ENCODE peak calls at places on chromosomes 3 and 15, in seven cellular contexts. Y is dorsolateral prefrontal cortex, N is Panc1, H is IMR-90, X is fibroblast of lung, I is neural progenitor cell, T is DND-41. B is an unnamed sample.

GRCh38 chr3:11226042-11226370 is 46.2 kb upstream of the ATG7 start:
- DNase-seq in T (no peak), H (no peak), X (no peak), I (no peak), Y (no peak), N (no peak), B (no peak)

GRCh38 chr3:45927881-45928280 is 15.4 kb upstream of the CXCR6 start:
- DNase-seq in H (peak), Y (no peak), I (no peak), X (peak), N (no peak), T (no peak), B (no peak)

GRCh38 chr15:72939855-72940631 is 112.2 kb upstream of the NEO1 start:
- DNase-seq in Y (no peak), H (no peak), T (no peak), X (no peak), I (no peak), N (no peak), B (no peak)

GRCh38 chr15:42686281-42686680 is 50.6 kb downstream of the CDAN1 start:
- DNase-seq in Y (no peak), X (no peak), I (no peak), N (no peak), T (no peak), H (no peak), B (no peak)

GRCh38 chr15:51286816-51287215 is 51.6 kb downstream of the CYP19A1 start:
- DNase-seq in X (no peak), Y (no peak), T (no peak), H (no peak), I (no peak), N (no peak), B (no peak)

GRCh38 chr3:196097373-196098154 is 15.7 kb upstream of the TFRC start:
- DNase-seq in H (no peak), X (no peak), N (no peak), Y (no peak), I (no peak), T (no peak), B (no peak)

GRCh38 chr3:105365536-105366301 is 990 bp upstream of the ALCAM start:
- DNase-seq in X (peak), Y (no peak), I (peak), N (peak), T (no peak), H (peak), B (no peak)

GRCh38 chr3:135325096-135325495 is 530.0 kb downstream of the EPHB1 start:
- DNase-seq in I (no peak), X (no peak), H (no peak), N (no peak), T (no peak), Y (no peak), B (no peak)

GRCh38 chr3:31077021-31077601 is 182.7 kb upstream of the GADL1 start:
- DNase-seq in H (peak), T (no peak), Y (no peak), I (no peak), N (peak), X (peak), B (peak)

GRCh38 chr15:70512772-70513362 is 250.5 kb downstream of the UACA start:
- DNase-seq in N (no peak), X (peak), H (peak), Y (no peak), I (peak), T (peak), B (no peak)

GRCh38 chr15:47717036-47717611 is at the start of gene SEMA6D:
- DNase-seq in Y (peak), T (no peak), X (peak), I (peak), N (no peak), H (peak), B (peak)

GRCh38 chr3:193773266-193774183 is 180.5 kb downstream of the OPA1 start:
- DNase-seq in H (no peak), X (no peak), Y (no peak), I (no peak), N (no peak), T (no peak), B (no peak)

GRCh38 chr15:55587321-55588069 is 650 bp downstream of the PYGO1 start:
- DNase-seq in T (peak), N (no peak), X (peak), H (peak), Y (no peak), I (peak), B (no peak)

GRCh38 chr3:11757929-11758328 is 88.8 kb downstream of the TAMM41 start:
- DNase-seq in H (no peak), N (no peak), Y (no peak), T (no peak), I (no peak), X (no peak), B (no peak)

GRCh38 chr3:138946554-138947302 is at the start of the genes FOXL2 and FOXL2NB:
- DNase-seq in H (peak), T (no peak), X (peak), N (no peak), Y (no peak), I (peak), B (peak)

GRCh38 chr3:60555704-60556340 is 695.4 kb downstream of the FHIT start:
- DNase-seq in N (no peak), T (no peak), I (peak), Y (no peak), X (peak), H (peak), B (no peak)

GRCh38 chr3:171846594-171846993 is 3.4 kb downstream of the TMEM212 start:
- DNase-seq in I (no peak), X (peak), T (no peak), H (peak), Y (no peak), N (no peak), B (no peak)

GRCh38 chr3:181454451-181455027 is 257.2 kb upstream of the SOX2 start:
- DNase-seq in H (no peak), Y (no peak), N (no peak), T (no peak), X (no peak), I (peak), B (no peak)

GRCh38 chr3:13866406-13866965 is 13.4 kb downstream of the WNT7A start:
- DNase-seq in N (no peak), T (peak), Y (no peak), H (no peak), I (no peak), X (no peak), B (no peak)

GRCh38 chr3:32934150-32934742 is 17.2 kb upstream of the CCR4 start:
- DNase-seq in X (peak), I (peak), H (peak), T (peak), N (no peak), Y (no peak), B (no peak)

GRCh38 chr3:10517616-10518015 is 12.2 kb upstream of the ATP2B2 start:
- DNase-seq in I (no peak), Y (no peak), H (no peak), X (no peak), N (no peak), T (no peak), B (no peak)

GRCh38 chr3:140398387-140398786 is 279.5 kb upstream of the TRIM42 start:
- DNase-seq in N (no peak), T (no peak), I (no peak), X (no peak), Y (no peak), H (no peak), B (no peak)

GRCh38 chr3:187015903-187016638 is 85.7 kb downstream of the ST6GAL1 start:
- DNase-seq in X (no peak), Y (no peak), T (no peak), N (no peak), H (no peak), I (no peak), B (no peak)

GRCh38 chr3:109803274-109803673 is 465.9 kb upstream of the DPPA4 start:
- DNase-seq in T (no peak), H (no peak), N (no peak), X (no peak), I (peak), Y (no peak), B (no peak)

GRCh38 chr3:161770532-161771386 is 274.2 kb downstream of the OTOL1 start:
- DNase-seq in T (peak), Y (no peak), N (no peak), X (peak), I (no peak), H (no peak), B (no peak)

GRCh38 chr3:195337747-195338146 is 66.8 kb upstream of the XXYLT1 start:
- DNase-seq in T (no peak), H (no peak), N (no peak), Y (no peak), X (no peak), I (no peak), B (no peak)

GRCh38 chr3:41863024-41863423 is 98.9 kb downstream of the ULK4 start:
- DNase-seq in X (no peak), N (no peak), I (peak), Y (no peak), H (no peak), T (no peak), B (no peak)

GRCh38 chr3:186320862-186321568 is 41.0 kb downstream of the DGKG start:
- DNase-seq in I (no peak), H (peak), T (no peak), Y (no peak), X (peak), N (no peak), B (no peak)

GRCh38 chr3:52531636-52532516 is 1.8 kb downstream of the NT5DC2 start:
- DNase-seq in Y (peak), H (no peak), T (no peak), I (peak), X (no peak), N (no peak), B (no peak)
- H3K4me3 ChIP-seq in Y (peak), H (peak), T (no peak), I (peak), X (peak), N (peak), B (peak)

GRCh38 chr15:100891316-100892012 is 11.8 kb downstream of the ALDH1A3 start:
- DNase-seq in Y (peak), H (no peak), I (peak), N (no peak), T (no peak), X (no peak), B (no peak)
- TF ChIP-seq CTCF in Y (no peak), H (no peak), I (peak), N (no peak), T (no peak), X (no peak), B (no peak)

DNA sequence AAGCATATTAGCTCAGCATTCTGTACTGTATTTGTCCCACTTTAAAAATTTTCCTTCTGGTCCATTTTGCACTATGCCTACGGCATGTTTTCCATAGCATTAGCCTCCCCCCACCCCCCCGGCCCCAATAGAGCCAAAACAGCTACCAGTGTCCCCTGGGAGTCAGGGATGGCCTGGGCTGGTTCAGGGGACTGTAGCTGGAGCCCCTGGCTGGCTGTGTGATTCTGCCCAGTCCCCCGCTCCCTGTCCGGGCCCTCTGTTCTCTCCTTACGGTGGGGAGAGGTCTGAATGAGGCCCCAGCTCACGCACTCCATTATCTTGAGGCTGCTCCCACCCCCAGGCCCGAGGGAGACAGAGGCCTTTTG is 70.1 kb downstream of the KLF15 start:
- DNase-seq in N (no peak), I (no peak), X (no peak), H (no peak), Y (no peak), T (no peak), B (no peak)
- H3K4me3 ChIP-seq in N (peak), I (peak), X (peak), H (peak), Y (peak), T (no peak), B (peak)

GRCh38 chr15:31464216-31465082 is 137.8 kb downstream of the KLF13 start:
- DNase-seq in Y (no peak), T (no peak), X (no peak), I (no peak), N (no peak), H (no peak), B (no peak)
- TF ChIP-seq CTCF in Y (no peak), T (no peak), X (no peak), I (no peak), N (no peak), H (no peak), B (no peak)

DNA sequence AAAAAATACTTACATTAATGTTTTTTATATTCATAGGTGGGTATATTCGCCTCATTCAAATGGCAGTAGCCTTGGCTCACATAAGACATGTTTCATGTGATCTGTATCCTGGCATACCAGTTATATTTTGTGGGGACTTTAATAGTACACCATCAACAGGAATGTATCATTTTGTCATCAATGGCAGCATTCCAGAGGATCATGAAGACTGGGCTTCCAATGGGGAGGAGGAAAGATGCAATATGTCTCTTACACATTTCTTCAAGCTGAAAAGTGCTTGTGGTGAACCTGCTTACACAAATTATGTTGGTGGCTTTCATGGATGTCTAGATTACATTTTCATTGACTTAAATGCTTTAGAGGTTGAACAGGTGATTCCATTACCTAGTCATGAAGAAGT is 3.5 kb downstream of the PDE12 start:
- DNase-seq in X (peak), N (no peak), T (no peak), H (peak), Y (no peak), I (no peak), B (no peak)
- H3K4me3 ChIP-seq in X (no peak), N (peak), T (peak), H (no peak), Y (peak), I (no peak), B (no peak)

GRCh38 chr15:68366314-68366713 is 65.6 kb downstream of the ITGA11 start:
- DNase-seq in H (no peak), N (no peak), Y (no peak), T (no peak), I (peak), X (no peak), B (no peak)
- TF ChIP-seq CTCF in H (no peak), N (no peak), Y (no peak), T (no peak), I (peak), X (no peak), B (no peak)

DNA sequence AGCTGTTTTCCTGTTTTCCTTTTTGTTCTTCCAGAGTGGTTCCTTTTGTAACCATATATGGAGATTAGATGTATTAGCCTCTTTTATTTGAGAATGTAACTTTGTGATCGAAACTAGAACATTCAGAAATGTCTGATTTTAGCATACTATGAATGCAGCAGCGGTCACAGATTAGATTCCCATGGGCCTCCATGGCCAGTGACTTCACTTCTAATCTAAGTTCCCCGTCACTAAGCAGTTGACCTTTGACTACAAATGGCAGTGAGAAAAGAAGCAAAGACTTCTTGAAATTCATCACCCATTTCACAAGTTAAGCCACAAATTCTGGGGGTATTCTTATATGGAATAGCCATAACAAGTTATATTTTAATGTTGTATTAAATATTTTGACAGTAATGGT is 114.6 kb upstream of the FLNB start:
- DNase-seq in Y (no peak), T (no peak), H (no peak), X (no peak), N (no peak), I (no peak), B (no peak)
- H3K4me3 ChIP-seq in Y (no peak), T (no peak), H (no peak), X (no peak), N (no peak), I (no peak), B (no peak)

GRCh38 chr3:182709306-182709705 is 84.0 kb upstream of the ATP11B start:
- DNase-seq in X (no peak), H (no peak), Y (no peak), T (no peak), I (no peak), N (no peak), B (no peak)

GRCh38 chr3:182711261-182711683 is 82.0 kb upstream of the ATP11B start:
- DNase-seq in H (no peak), Y (no peak), X (no peak), N (no peak), I (no peak), T (no peak), B (no peak)

GRCh38 chr3:182711853-182712252 is 81.5 kb upstream of the ATP11B start:
- DNase-seq in X (no peak), T (no peak), I (no peak), N (no peak), H (no peak), Y (no peak), B (no peak)

GRCh38 chr3:182708810-182709209 is 84.5 kb upstream of the ATP11B start:
- DNase-seq in Y (no peak), X (no peak), H (no peak), I (no peak), N (no peak), T (no peak), B (no peak)

DNA sequence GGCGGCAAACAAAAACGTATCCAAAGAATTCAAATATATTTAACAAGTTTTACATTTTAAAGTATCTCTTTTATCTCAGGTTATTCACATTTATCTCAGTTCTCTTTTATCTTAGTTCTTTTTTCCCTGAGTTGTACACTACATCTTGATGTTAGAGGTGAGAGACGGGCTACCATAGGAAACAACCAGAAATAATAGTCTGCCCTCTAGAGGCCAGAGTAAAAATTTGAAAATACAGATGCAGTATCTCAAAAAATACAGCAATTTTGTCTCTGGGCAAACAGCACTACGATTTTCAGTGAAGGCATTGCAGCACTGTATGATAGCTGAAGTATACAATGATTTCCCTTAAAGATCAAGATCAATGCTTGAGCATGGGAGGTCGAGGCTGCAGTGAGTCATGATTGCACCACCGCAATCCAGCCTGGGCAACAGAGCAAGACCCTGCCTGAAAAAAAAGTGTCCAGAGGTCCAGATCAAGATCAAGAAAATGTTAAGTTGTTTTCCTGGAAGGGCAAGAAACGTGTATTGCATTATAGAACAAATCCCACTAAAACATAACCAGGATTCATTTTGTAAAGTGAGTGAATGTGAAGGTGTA is 82.6 kb upstream of the ATP11B start:
- DNase-seq in Y (no peak), N (no peak), H (peak), I (peak), X (peak), T (no peak), B (no peak)
- TF ChIP-seq CTCF in Y (peak), N (peak), H (peak), I (peak), X (peak), T (peak), B (peak)

GRCh38 chr3:98608029-98608428 is 14.6 kb upstream of the CPOX start:
- DNase-seq in N (no peak), X (no peak), T (no peak), I (no peak), H (no peak), Y (no peak), B (no peak)

GRCh38 chr3:98613616-98614015 is 20.2 kb upstream of the CPOX start:
- DNase-seq in H (peak), Y (no peak), T (no peak), X (no peak), N (no peak), I (no peak), B (no peak)

GRCh38 chr3:98612996-98613517 is 19.6 kb upstream of the CPOX start:
- DNase-seq in Y (no peak), H (no peak), T (no peak), I (no peak), N (no peak), X (no peak), B (no peak)

GRCh38 chr3:98617841-98618240 is 24.4 kb upstream of the CPOX start:
- DNase-seq in H (no peak), X (no peak), I (no peak), T (no peak), Y (no peak), N (no peak), B (no peak)

DNA sequence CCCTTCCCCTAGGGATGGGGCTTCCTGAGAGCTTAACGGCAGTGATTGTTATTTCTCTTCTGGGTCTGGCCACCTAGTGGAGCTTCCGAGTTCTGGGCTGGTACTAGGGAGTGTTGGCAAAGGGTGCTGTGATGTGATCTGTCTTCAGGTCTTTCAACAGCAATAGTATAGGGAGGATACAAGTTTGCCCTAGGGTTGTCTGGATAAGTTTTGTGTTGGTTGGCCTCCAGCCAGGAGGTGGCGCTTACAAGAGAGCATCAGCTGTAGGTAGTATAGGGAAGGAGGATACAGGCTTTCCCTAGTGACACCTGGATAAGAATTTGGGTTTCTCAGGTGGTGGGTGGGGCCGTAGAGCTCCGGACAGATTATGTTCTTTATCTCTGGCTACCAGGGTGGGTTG is 19.2 kb upstream of the CPOX start:
- DNase-seq in X (no peak), T (peak), Y (no peak), I (no peak), N (no peak), H (no peak), B (no peak)
- H3K4me3 ChIP-seq in X (no peak), T (no peak), Y (no peak), I (no peak), N (no peak), H (no peak), B (no peak)

DNA sequence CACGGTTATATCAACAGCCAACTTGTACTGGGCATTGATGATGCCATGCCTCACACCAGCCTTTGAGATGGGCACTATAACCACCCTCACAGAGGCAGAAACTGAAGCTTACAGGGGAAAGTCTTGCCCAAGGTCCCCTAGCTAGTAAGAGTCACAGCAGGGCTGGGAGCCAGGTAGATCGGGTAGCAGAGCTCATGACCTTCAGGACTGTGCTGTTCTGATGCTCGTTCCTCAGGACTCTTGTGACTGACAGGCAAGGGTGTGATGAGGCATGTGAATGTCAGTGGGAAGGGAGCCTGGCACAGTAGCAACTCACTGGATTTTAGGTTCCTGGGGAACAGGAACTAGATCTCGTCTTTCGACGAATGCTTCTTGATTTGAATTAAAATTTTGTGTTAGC is 65.7 kb downstream of the RLBP1 start:
- DNase-seq in H (no peak), T (no peak), I (no peak), Y (no peak), N (no peak), X (no peak), B (no peak)
- TF ChIP-seq CTCF in H (no peak), T (no peak), I (no peak), Y (no peak), N (no peak), X (no peak), B (no peak)

B was measured in AG04449.